ENCODE peak calls at places on chromosomes 1 and 21, in seven cellular contexts. X is HCT116, N is K562, F is GM12878, Z is HepG2, V is SK-N-SH, T is H1. W is an unnamed sample.
A peak's percentile ranks its signal among the peaks of the same experiment; 100 is the strongest.

GRCh38 chr21:37770496-37770895 is 145.8 kb downstream of the KCNJ6 start:
- DNase-seq in X (no peak), Z (no peak), V (no peak), T (no peak), N (no peak), F (no peak), W (no peak)

GRCh38 chr1:41711581-41711980 is 207.1 kb downstream of the HIVEP3 start:
- DNase-seq in Z (no peak), X (no peak), V (no peak), T (no peak), N (no peak), F (no peak), W (no peak)

GRCh38 chr1:230639714-230640209 is 2.5 kb upstream of the COG2 start:
- DNase-seq in T (no peak), Z (peak; percentile 87), F (no peak), V (no peak), N (no peak), X (no peak), W (no peak)

GRCh38 chr1:94935059-94935458 is 8.1 kb upstream of the CNN3 start:
- DNase-seq in N (no peak), F (no peak), V (no peak), Z (no peak), T (no peak), X (no peak), W (no peak)

GRCh38 chr1:234355782-234356510 is 17.3 kb upstream of the COA6 start:
- DNase-seq in N (no peak), T (no peak), V (peak; percentile 21), Z (peak; percentile 11), F (no peak), X (no peak), W (no peak)

GRCh38 chr21:43025636-43026180 is 49.9 kb downstream of the CBS start:
- DNase-seq in X (no peak), Z (peak; percentile 52), F (no peak), N (no peak), T (no peak), V (no peak), W (no peak)

GRCh38 chr1:210025870-210026269 is 87.9 kb downstream of the SYT14 start:
- DNase-seq in Z (no peak), X (no peak), N (no peak), T (no peak), F (no peak), V (no peak), W (no peak)

GRCh38 chr1:200359610-200360163 is 50.1 kb downstream of the ZNF281 start:
- DNase-seq in N (no peak), F (no peak), X (no peak), T (no peak), Z (no peak), V (no peak), W (no peak)

GRCh38 chr21:38597436-38597835 is 99.2 kb upstream of the ERG start:
- DNase-seq in X (no peak), V (no peak), T (no peak), Z (no peak), N (no peak), F (no peak), W (no peak)

GRCh38 chr1:54290443-54291184 is 90.6 kb downstream of the MRPL37 start:
- DNase-seq in X (no peak), N (no peak), F (no peak), V (no peak), T (no peak), Z (peak; percentile 41), W (no peak)

GRCh38 chr1:243434594-243434993 is 178.8 kb downstream of the SDCCAG8 start:
- DNase-seq in Z (no peak), X (no peak), T (no peak), N (no peak), V (no peak), F (no peak), W (no peak)

GRCh38 chr1:19888112-19888511 is 5.9 kb downstream of the OTUD3 start:
- DNase-seq in X (no peak), N (no peak), T (no peak), Z (no peak), V (no peak), F (no peak), W (no peak)

GRCh38 chr1:54312874-54313316 is 93.3 kb downstream of the SSBP3 start:
- DNase-seq in T (no peak), N (no peak), F (no peak), V (peak; percentile 73), Z (peak; percentile 33), X (no peak), W (peak; percentile 64)

GRCh38 chr21:14121719-14122118 is 89.0 kb downstream of the LIPI start:
- DNase-seq in X (no peak), T (no peak), Z (no peak), V (no peak), N (no peak), F (no peak), W (no peak)

GRCh38 chr1:186948542-186948941 is 119.8 kb downstream of the PLA2G4A start:
- DNase-seq in N (no peak), X (no peak), V (no peak), Z (no peak), T (no peak), F (no peak), W (no peak)

GRCh38 chr21:45257673-45258341 is 29.9 kb downstream of the POFUT2 start:
- DNase-seq in V (peak; percentile 32), N (no peak), F (no peak), T (no peak), Z (no peak), X (no peak), W (no peak)

GRCh38 chr1:174743654-174744561 is 255.8 kb upstream of the CACYBP start:
- DNase-seq in Z (peak; percentile 35), F (no peak), N (peak; percentile 32), T (no peak), X (peak; percentile 28), V (peak; percentile 31), W (peak; percentile 27)

GRCh38 chr21:45294509-45295291 is 7.0 kb upstream of the POFUT2 start:
- DNase-seq in F (no peak), X (no peak), V (peak; percentile 25), Z (no peak), N (no peak), T (no peak), W (no peak)

GRCh38 chr1:193408782-193409293 is 222.4 kb upstream of the B3GALT2 start:
- DNase-seq in T (no peak), F (no peak), V (no peak), Z (no peak), N (no peak), X (no peak), W (no peak)

GRCh38 chr1:66996018-66996682 is 57.8 kb downstream of the SLC35D1 start:
- DNase-seq in T (peak; percentile 19), F (peak; percentile 59), X (peak; percentile 45), N (peak; percentile 43), Z (peak; percentile 46), V (peak; percentile 48), W (peak; percentile 77)

GRCh38 chr21:32728455-32729237 is 833 bp upstream of the SYNJ1 start:
- DNase-seq in V (no peak), N (no peak), T (no peak), Z (no peak), X (no peak), F (no peak), W (no peak)

GRCh38 chr1:201511925-201512539 is 5.1 kb upstream of the CSRP1 start:
- DNase-seq in X (no peak), Z (peak; percentile 22), N (no peak), T (no peak), F (peak; percentile 35), V (peak; percentile 44), W (no peak)

GRCh38 chr1:59816318-59816878 is 1.6 kb downstream of the HOOK1 start:
- DNase-seq in T (no peak), N (no peak), X (no peak), F (no peak), V (no peak), Z (no peak), W (no peak)
- TF ChIP-seq YY1 in T (no peak), N (no peak), X (no peak), F (no peak), V (no peak), Z (no peak), W (no peak)

DNA sequence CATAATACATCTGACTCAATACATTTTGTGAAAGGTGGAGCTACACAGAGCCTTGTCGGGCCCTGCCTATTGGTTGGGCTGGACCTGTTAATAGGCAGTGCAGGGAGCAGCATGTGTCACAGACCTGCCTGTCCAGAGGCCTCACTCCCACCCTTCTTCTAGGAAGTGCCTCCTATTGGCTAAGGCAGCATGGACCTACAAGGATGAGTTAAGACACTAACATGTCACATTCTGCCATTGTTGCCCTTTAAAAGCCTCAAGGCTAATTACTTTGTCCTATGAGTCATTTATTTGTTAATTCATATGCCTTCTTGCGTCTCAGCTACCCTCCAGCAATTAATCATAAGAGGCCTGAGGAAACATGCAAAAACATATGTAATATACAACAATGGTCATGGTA is 33.4 kb downstream of the CD58 start:
- DNase-seq in T (no peak), N (no peak), X (peak; percentile 15), F (no peak), V (no peak), Z (no peak), W (no peak)
- TF ChIP-seq YY1 in T (no peak), N (no peak), X (no peak), F (no peak), V (no peak), Z (no peak), W (no peak)

GRCh38 chr1:81717230-81717629 is 83.5 kb upstream of the ADGRL2 start:
- DNase-seq in F (no peak), V (no peak), Z (no peak), X (no peak), T (no peak), N (no peak), W (no peak)
- TF ChIP-seq YY1 in F (no peak), V (no peak), Z (no peak), X (no peak), T (no peak), N (no peak), W (no peak)

DNA sequence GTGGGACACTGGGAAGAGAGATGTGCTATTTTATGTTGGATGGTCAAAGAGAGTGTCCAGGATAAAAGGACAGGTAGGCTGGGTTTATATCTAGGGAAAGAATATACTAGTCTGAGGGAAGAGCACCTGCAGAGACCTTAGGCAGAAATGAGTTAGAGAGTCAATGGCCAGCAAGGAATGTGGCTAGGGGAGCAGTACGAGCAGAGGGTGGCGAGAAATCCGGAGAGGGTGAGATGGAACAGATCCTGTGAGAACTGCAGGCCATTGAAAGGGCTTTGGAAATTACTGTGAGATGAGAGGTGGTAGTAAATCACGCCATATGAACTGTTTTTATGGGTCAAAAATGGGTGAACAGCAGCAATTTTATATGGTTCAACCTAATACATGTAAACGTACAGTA is 75.4 kb upstream of the CD1D start:
- DNase-seq in X (no peak), N (no peak), V (no peak), T (no peak), F (no peak), Z (no peak), W (no peak)
- TF ChIP-seq YY1 in X (no peak), N (no peak), V (no peak), T (no peak), F (no peak), Z (no peak), W (no peak)

W was measured in NT2/D1.